ENCODE peak calls at places on chromosomes 12 and 14, in six cellular contexts. One of them, this sample, is unnamed.

GRCh38 chr12:15700595-15700994 is 88.6 kb downstream of the EPS8 start:
- DNase-seq in brain microvascular endothelial cell: peak; percentile 82
- DNase-seq in sigmoid colon: no peak
- DNase-seq in NCI-H1417: no peak
- DNase-seq in NCI-H748 treated with DMSO at 0.1 percent for 48 hours: no peak
- DNase-seq in glutamatergic neuron: no peak
- DNase-seq in this sample: peak; percentile 97

GRCh38 chr12:127485528-127485927 is 781.4 kb upstream of the TMEM132C start:
- DNase-seq in NCI-H1417: peak; percentile 4
- DNase-seq in sigmoid colon: no peak
- DNase-seq in NCI-H748 treated with DMSO at 0.1 percent for 48 hours: no peak
- DNase-seq in glutamatergic neuron: no peak
- DNase-seq in brain microvascular endothelial cell: peak; percentile 95
- DNase-seq in this sample: peak; percentile 91

GRCh38 chr12:13609874-13610273 is 371.5 kb downstream of the GRIN2B start:
- DNase-seq in NCI-H748 treated with DMSO at 0.1 percent for 48 hours: no peak
- DNase-seq in NCI-H1417: no peak
- DNase-seq in sigmoid colon: no peak
- DNase-seq in glutamatergic neuron: no peak
- DNase-seq in brain microvascular endothelial cell: no peak
- DNase-seq in this sample: no peak

GRCh38 chr14:101721951-101722661 is 39.4 kb upstream of the PPP2R5C start:
- DNase-seq in NCI-H748 treated with DMSO at 0.1 percent for 48 hours: no peak
- DNase-seq in glutamatergic neuron: no peak
- DNase-seq in NCI-H1417: no peak
- DNase-seq in brain microvascular endothelial cell: no peak
- DNase-seq in sigmoid colon: no peak
- DNase-seq in this sample: peak; percentile 93

GRCh38 chr12:109236257-109236656 is 72.8 kb downstream of the FOXN4 start:
- DNase-seq in sigmoid colon: no peak
- DNase-seq in glutamatergic neuron: no peak
- DNase-seq in brain microvascular endothelial cell: no peak
- DNase-seq in NCI-H1417: no peak
- DNase-seq in NCI-H748 treated with DMSO at 0.1 percent for 48 hours: no peak
- DNase-seq in this sample: no peak

GRCh38 chr12:47651368-47652254 is 54.2 kb downstream of the RPAP3 start:
- DNase-seq in brain microvascular endothelial cell: peak; percentile 70
- DNase-seq in glutamatergic neuron: peak; percentile 53
- DNase-seq in sigmoid colon: peak; percentile 84
- DNase-seq in NCI-H1417: no peak
- DNase-seq in NCI-H748 treated with DMSO at 0.1 percent for 48 hours: peak; percentile 62
- DNase-seq in this sample: peak; percentile 73

GRCh38 chr14:75711134-75711795 is 50.2 kb downstream of the TTLL5 start:
- DNase-seq in glutamatergic neuron: peak; percentile 39
- DNase-seq in sigmoid colon: no peak
- DNase-seq in NCI-H1417: peak; percentile 5
- DNase-seq in NCI-H748 treated with DMSO at 0.1 percent for 48 hours: peak; percentile 16
- DNase-seq in brain microvascular endothelial cell: peak; percentile 27
- DNase-seq in this sample: peak; percentile 75

GRCh38 chr14:32226051-32226450 is 23.0 kb upstream of the RNU6-8 start:
- DNase-seq in NCI-H1417: no peak
- DNase-seq in NCI-H748 treated with DMSO at 0.1 percent for 48 hours: no peak
- DNase-seq in sigmoid colon: no peak
- DNase-seq in glutamatergic neuron: no peak
- DNase-seq in brain microvascular endothelial cell: no peak
- DNase-seq in this sample: peak; percentile 58

GRCh38 chr12:6370994-6371754 is 4.2 kb downstream of the SCNN1A start:
- DNase-seq in brain microvascular endothelial cell: peak; percentile 42
- DNase-seq in sigmoid colon: peak; percentile 59
- DNase-seq in NCI-H1417: peak; percentile 97
- DNase-seq in glutamatergic neuron: no peak
- DNase-seq in NCI-H748 treated with DMSO at 0.1 percent for 48 hours: peak; percentile 92
- DNase-seq in this sample: peak; percentile 48

GRCh38 chr12:90323217-90323616 is 614.6 kb upstream of the ATP2B1 start:
- DNase-seq in glutamatergic neuron: no peak
- DNase-seq in brain microvascular endothelial cell: no peak
- DNase-seq in NCI-H1417: no peak
- DNase-seq in NCI-H748 treated with DMSO at 0.1 percent for 48 hours: no peak
- DNase-seq in sigmoid colon: no peak
- DNase-seq in this sample: no peak

GRCh38 chr14:101151226-101151929 is 247.9 kb upstream of the RTL1 start:
- DNase-seq in brain microvascular endothelial cell: no peak
- DNase-seq in NCI-H1417: no peak
- DNase-seq in sigmoid colon: no peak
- DNase-seq in glutamatergic neuron: no peak
- DNase-seq in NCI-H748 treated with DMSO at 0.1 percent for 48 hours: no peak
- DNase-seq in this sample: no peak